ENCODE peak calls at places on chromosome 15, in six cellular contexts. W, X, U, P, Q and E are unnamed samples.

GRCh38 chr15:92811514-92811913 is 88.6 kb upstream of the CHD2 start:
- DNase-seq in W (no peak), X (no peak), U (no peak), P (no peak), Q (no peak), E (peak; percentile 76)

GRCh38 chr15:78050851-78051250 is 26.7 kb downstream of the TBC1D2B start:
- DNase-seq in W (no peak), X (no peak), U (no peak), P (no peak), Q (no peak), E (no peak)

GRCh38 chr15:50235794-50236193 is 29.7 kb downstream of the HDC start:
- DNase-seq in W (no peak), X (no peak), U (no peak), P (no peak), Q (no peak), E (no peak)

GRCh38 chr15:28892789-28893610 is 7.2 kb downstream of the APBA2 start:
- DNase-seq in W (no peak), X (no peak), U (no peak), P (no peak), Q (peak; percentile 38), E (no peak)

GRCh38 chr15:41895491-41895890 is 1.6 kb upstream of the SPTBN5 start:
- DNase-seq in W (no peak), X (no peak), U (no peak), P (no peak), Q (no peak), E (no peak)

GRCh38 chr15:66288796-66289195 is 4.6 kb upstream of the DIS3L start:
- DNase-seq in W (no peak), X (no peak), U (no peak), P (no peak), Q (peak; percentile 10), E (no peak)

GRCh38 chr15:31489801-31490646 is 163.4 kb downstream of the KLF13 start:
- DNase-seq in W (peak; percentile 14), X (no peak), U (peak; percentile 60), P (peak; percentile 3), Q (peak; percentile 58), E (peak; percentile 42)

GRCh38 chr15:30889231-30889630 is 14.5 kb upstream of the FAN1 start:
- DNase-seq in W (no peak), X (no peak), U (no peak), P (no peak), Q (no peak), E (no peak)

GRCh38 chr15:66704019-66704782 is 2.2 kb downstream of the SMAD6 start:
- DNase-seq in W (no peak), X (no peak), U (no peak), P (no peak), Q (no peak), E (no peak)

GRCh38 chr15:73079570-73079969 is 27.3 kb downstream of the NEO1 start:
- DNase-seq in W (no peak), X (no peak), U (no peak), P (no peak), Q (no peak), E (no peak)

GRCh38 chr15:39922450-39923092 is 2.5 kb upstream of the GPR176 start:
- DNase-seq in W (no peak), X (no peak), U (no peak), P (no peak), Q (no peak), E (no peak)

GRCh38 chr15:51735211-51735610 is 2.2 kb downstream of the LYSMD2 start:
- DNase-seq in W (no peak), X (no peak), U (no peak), P (no peak), Q (no peak), E (no peak)

GRCh38 chr15:101765772-101766456 is 37.4 kb upstream of the OR4F6 start:
- DNase-seq in W (no peak), X (no peak), U (no peak), P (no peak), Q (no peak), E (no peak)

GRCh38 chr15:71228403-71228802 is 113.1 kb downstream of the THSD4 start:
- DNase-seq in W (no peak), X (no peak), U (no peak), P (no peak), Q (no peak), E (no peak)

GRCh38 chr15:65385868-65386253 is 8.1 kb upstream of the IGDCC3 start:
- DNase-seq in W (no peak), X (no peak), U (no peak), P (no peak), Q (no peak), E (no peak)

GRCh38 chr15:56207711-56208110 is 36.0 kb downstream of the RFX7 start:
- DNase-seq in W (no peak), X (no peak), U (no peak), P (no peak), Q (no peak), E (peak; percentile 25)

GRCh38 chr15:40372966-40373365 is 9.6 kb upstream of the KNSTRN start:
- DNase-seq in W (no peak), X (no peak), U (no peak), P (no peak), Q (peak; percentile 22), E (no peak)

GRCh38 chr15:66650433-66650832 is 51.6 kb upstream of the SMAD6 start:
- DNase-seq in W (no peak), X (no peak), U (no peak), P (peak; percentile 33), Q (peak; percentile 58), E (no peak)

GRCh38 chr15:36571301-36571700 is 8.1 kb upstream of the CDIN1 start:
- DNase-seq in W (no peak), X (no peak), U (no peak), P (no peak), Q (peak; percentile 41), E (no peak)

GRCh38 chr15:68635142-68635541 is 56.3 kb downstream of the CORO2B start:
- DNase-seq in W (no peak), X (no peak), U (no peak), P (no peak), Q (no peak), E (no peak)

GRCh38 chr15:24856397-24857093 is 98.2 kb upstream of the SNRPN start:
- DNase-seq in W (peak; percentile 59), X (peak; percentile 92), U (no peak), P (no peak), Q (peak; percentile 9), E (no peak)

GRCh38 chr15:84987949-84988624 is 6.4 kb downstream of the PDE8A start:
- DNase-seq in W (no peak), X (no peak), U (no peak), P (no peak), Q (no peak), E (no peak)

GRCh38 chr15:64653757-64654156 is 121.6 kb downstream of the RBPMS2 start:
- DNase-seq in W (no peak), X (no peak), U (no peak), P (no peak), Q (no peak), E (no peak)

GRCh38 chr15:92906563-92907081 is 6.5 kb downstream of the CHD2 start:
- DNase-seq in W (no peak), X (no peak), U (no peak), P (peak; percentile 59), Q (peak; percentile 37), E (peak; percentile 72)

GRCh38 chr15:74725241-74725774 is at the start of gene CYP1A1:
- DNase-seq in W (no peak), X (no peak), U (peak; percentile 61), P (peak; percentile 44), Q (no peak), E (no peak)

GRCh38 chr15:63940956-63941620 is 105.2 kb downstream of the DAPK2 start:
- DNase-seq in W (no peak), X (no peak), U (no peak), P (no peak), Q (no peak), E (no peak)

GRCh38 chr15:31265871-31266711 is 60.5 kb upstream of the KLF13 start:
- DNase-seq in W (no peak), X (no peak), U (peak; percentile 59), P (no peak), Q (no peak), E (no peak)

GRCh38 chr15:78004919-78005634 is 72.4 kb downstream of the TBC1D2B start:
- DNase-seq in W (no peak), X (no peak), U (peak; percentile 84), P (no peak), Q (peak; percentile 85), E (peak; percentile 43)

GRCh38 chr15:39589815-39590644 is 9.2 kb downstream of the THBS1 start:
- DNase-seq in W (no peak), X (no peak), U (no peak), P (no peak), Q (peak; percentile 14), E (no peak)

GRCh38 chr15:56261854-56262509 is 18.3 kb upstream of the RFX7 start:
- DNase-seq in W (no peak), X (no peak), U (peak; percentile 51), P (peak; percentile 61), Q (peak; percentile 30), E (no peak)

GRCh38 chr15:35168464-35168863 is 83.4 kb upstream of the NANOGP8 start:
- DNase-seq in W (no peak), X (no peak), U (no peak), P (no peak), Q (peak; percentile 79), E (peak; percentile 19)